ENCODE peak calls at places on chromosomes 4 and X, in six cellular contexts. S, O, X, R, F and B are unnamed samples.

GRCh38 chrX:134782796-134783195 is 124.5 kb upstream of the PLAC1 start:
- DNase-seq in R (no peak), X (no peak), O (peak), S (no peak), F (no peak), B (no peak)

GRCh38 chr4:47643845-47644244 is 158.8 kb downstream of the ATP10D start:
- DNase-seq in X (no peak), F (no peak), O (no peak), R (no peak), S (no peak), B (no peak)

GRCh38 chr4:113955411-113955810 is 24.0 kb downstream of the ARSJ start:
- DNase-seq in R (no peak), F (no peak), O (no peak), X (no peak), S (no peak), B (no peak)

GRCh38 chr4:103032575-103032974 is 13.1 kb upstream of the SLC9B1 start:
- DNase-seq in R (peak), O (peak), F (peak), X (peak), S (peak), B (no peak)

GRCh38 chrX:39248330-39248729 is 447.1 kb downstream of the MID1IP1 start:
- DNase-seq in S (no peak), F (no peak), X (no peak), O (no peak), R (no peak), B (no peak)

GRCh38 chr4:114040319-114041116 is 61.1 kb upstream of the ARSJ start:
- DNase-seq in R (no peak), S (no peak), X (no peak), F (no peak), O (peak), B (no peak)

GRCh38 chr4:169493164-169493524 is 119.2 kb downstream of the NEK1 start:
- DNase-seq in R (no peak), O (no peak), S (no peak), F (no peak), X (no peak), B (no peak)

GRCh38 chrX:16212436-16212835 is 45.2 kb downstream of the MAGEB17 start:
- DNase-seq in F (no peak), X (peak), S (no peak), R (peak), O (peak), B (peak)

GRCh38 chrX:115591856-115592842 is 31.2 kb downstream of the PLS3 start:
- DNase-seq in X (no peak), F (no peak), S (no peak), O (no peak), R (no peak), B (no peak)

GRCh38 chr4:76756416-76756815 is 141.5 kb downstream of the SOWAHB start:
- DNase-seq in R (no peak), X (no peak), S (no peak), F (no peak), O (no peak), B (no peak)

GRCh38 chrX:43655151-43655676 is 885 bp upstream of the MAOA start:
- DNase-seq in R (no peak), F (no peak), O (peak), S (no peak), X (no peak), B (no peak)

GRCh38 chr4:169115897-169116254 is 105.8 kb upstream of the CBR4 start:
- DNase-seq in S (no peak), F (no peak), X (peak), R (no peak), O (no peak), B (no peak)

GRCh38 chr4:54543088-54543795 is 114.5 kb upstream of the KIT start:
- DNase-seq in O (no peak), X (no peak), R (no peak), S (no peak), F (no peak), B (no peak)

GRCh38 chr4:155687380-155687982 is 20.8 kb downstream of the GUCY1A1 start:
- DNase-seq in S (no peak), R (no peak), X (no peak), F (no peak), O (peak), B (no peak)

GRCh38 chrX:119943185-119943988 is at the start of gene NKAP:
- DNase-seq in O (peak), F (peak), S (peak), R (peak), X (peak), B (peak)

GRCh38 chr4:141565379-141566089 is 70.8 kb upstream of the IL15 start:
- DNase-seq in O (no peak), R (peak), S (no peak), X (no peak), F (no peak), B (no peak)

GRCh38 chr4:165070560-165070959 is 16.9 kb downstream of the TRIM75 start:
- DNase-seq in X (no peak), O (no peak), S (no peak), F (no peak), R (no peak), B (no peak)

GRCh38 chr4:78922207-78922606 is 17.0 kb downstream of the PAQR3 start:
- DNase-seq in S (no peak), R (no peak), O (no peak), X (no peak), F (no peak), B (no peak)

GRCh38 chr4:18568600-18568999 is 547.0 kb upstream of the LCORL start:
- DNase-seq in S (no peak), O (no peak), R (no peak), F (no peak), X (no peak), B (peak)

GRCh38 chr4:236028-236427 is 69.2 kb downstream of the ZNF732 start:
- DNase-seq in X (no peak), S (no peak), O (no peak), F (no peak), R (no peak), B (no peak)
- TF ChIP-seq JUND in X (no peak), S (no peak), O (no peak), F (no peak), R (no peak), B (no peak)

GRCh38 chr4:83639849-83640493 is 104.1 kb downstream of the GPAT3 start:
- DNase-seq in F (no peak), X (peak), O (peak), S (peak), R (peak), B (peak)

GRCh38 chr4:83643036-83643435 is 107.1 kb downstream of the GPAT3 start:
- DNase-seq in F (no peak), R (no peak), O (no peak), X (no peak), S (no peak), B (no peak)

GRCh38 chr4:83646538-83646937 is 110.6 kb downstream of the GPAT3 start:
- DNase-seq in R (no peak), F (no peak), S (no peak), O (no peak), X (no peak), B (no peak)

DNA sequence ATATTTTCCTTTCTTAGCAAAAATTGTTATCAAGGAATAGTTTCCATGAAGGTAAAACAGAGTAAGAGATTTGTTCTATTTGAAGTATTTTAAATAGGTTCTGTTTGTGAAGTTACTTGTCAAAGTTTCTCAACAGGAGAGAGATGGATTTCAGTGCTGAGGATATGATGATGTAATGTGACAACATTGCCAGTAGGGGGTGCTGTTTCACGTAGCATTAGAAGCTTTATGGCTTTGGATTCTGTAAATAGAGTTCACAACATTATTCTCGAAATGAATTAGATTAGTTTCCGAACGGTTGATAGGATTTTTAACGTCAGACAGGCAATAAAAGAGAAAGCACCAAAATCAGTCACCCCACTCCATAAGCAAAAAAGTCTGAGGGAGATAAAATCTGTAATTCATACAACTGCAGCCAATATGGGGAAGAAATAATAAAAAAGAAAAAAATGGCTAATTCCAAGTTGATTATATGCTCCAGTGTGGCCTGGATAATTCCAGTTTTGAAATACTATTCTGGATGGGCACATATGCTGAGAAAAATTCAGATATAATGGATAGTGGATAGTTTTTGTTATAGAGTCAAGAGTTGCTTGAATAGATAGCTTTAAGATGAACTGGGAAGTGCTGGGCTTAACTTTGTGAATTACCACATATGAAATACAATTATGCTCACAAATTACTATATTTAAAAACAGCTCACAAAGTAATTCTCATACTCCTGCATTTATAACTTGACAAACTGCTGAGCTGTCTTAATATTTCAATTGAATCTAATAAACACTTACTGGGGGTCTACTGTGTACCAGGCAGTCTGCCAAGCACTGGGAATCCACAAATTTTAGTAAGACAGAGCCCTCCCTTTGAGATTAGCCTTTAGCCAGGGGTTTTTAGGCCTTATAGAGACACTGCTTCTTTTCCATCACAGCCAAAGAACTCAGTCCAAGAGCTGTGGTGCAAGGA is 109.0 kb downstream of the GPAT3 start:
- DNase-seq in O (peak), S (peak), F (no peak), X (peak), R (peak), B (no peak)
- TF ChIP-seq JUND in O (no peak), S (peak), F (peak), X (no peak), R (no peak), B (no peak)

GRCh38 chr4:117971406-117971805 is 62.9 kb upstream of the NDST3 start:
- DNase-seq in F (no peak), O (no peak), R (no peak), X (no peak), S (no peak), B (no peak)
- TF ChIP-seq JUND in F (no peak), O (no peak), R (no peak), X (no peak), S (no peak), B (no peak)

GRCh38 chr4:185831125-185831815 is 19.3 kb upstream of the SORBS2 start:
- DNase-seq in S (no peak), O (no peak), F (no peak), R (no peak), X (no peak), B (peak)
- TF ChIP-seq JUND in S (no peak), O (no peak), F (no peak), R (no peak), X (no peak), B (no peak)

GRCh38 chr4:65968873-65969272 is 298.6 kb upstream of the EPHA5 start:
- DNase-seq in S (no peak), X (no peak), O (no peak), F (no peak), R (peak), B (no peak)
- TF ChIP-seq JUND in S (no peak), X (no peak), O (no peak), F (no peak), R (no peak), B (no peak)

GRCh38 chr4:55574252-55574651 is 17.8 kb downstream of the PDCL2 start:
- DNase-seq in S (no peak), X (no peak), O (no peak), F (no peak), R (no peak), B (no peak)

DNA sequence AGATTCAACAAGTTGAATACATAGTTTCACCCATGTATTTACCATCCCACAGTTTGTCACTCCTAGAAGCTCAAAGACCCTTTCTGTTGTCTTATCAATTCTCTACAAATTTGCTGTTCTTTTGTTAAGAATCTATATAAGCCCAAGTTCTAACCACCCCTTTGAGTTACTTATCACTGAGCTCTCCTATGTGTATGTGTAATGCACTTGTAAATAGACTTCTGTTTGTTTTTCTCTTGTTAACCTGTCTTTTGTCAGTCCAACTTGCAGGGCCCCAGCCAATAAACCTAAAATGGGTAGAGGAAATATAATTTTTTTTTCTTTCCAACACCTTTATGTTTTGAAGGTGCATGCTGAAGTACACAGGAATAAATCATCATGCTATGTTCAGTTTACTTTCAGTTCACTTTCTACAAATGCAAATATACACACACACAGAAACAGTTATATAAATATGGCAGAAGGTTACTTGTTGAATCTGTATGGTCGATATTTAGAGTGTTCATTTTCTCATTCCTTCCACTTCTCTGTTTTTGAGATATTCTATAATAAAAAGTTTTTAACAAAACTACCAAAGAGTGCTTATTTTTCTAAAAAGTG is 22.3 kb upstream of the CLOCK start:
- DNase-seq in O (no peak), S (no peak), F (no peak), R (no peak), X (no peak), B (no peak)
- TF ChIP-seq JUND in O (no peak), S (no peak), F (no peak), R (no peak), X (no peak), B (no peak)

GRCh38 chr4:5469151-5469775 is 239.1 kb downstream of the EVC2 start:
- DNase-seq in X (no peak), R (peak), O (no peak), F (no peak), S (no peak), B (peak)
- TF ChIP-seq JUND in X (no peak), R (no peak), O (no peak), F (no peak), S (no peak), B (no peak)

DNA sequence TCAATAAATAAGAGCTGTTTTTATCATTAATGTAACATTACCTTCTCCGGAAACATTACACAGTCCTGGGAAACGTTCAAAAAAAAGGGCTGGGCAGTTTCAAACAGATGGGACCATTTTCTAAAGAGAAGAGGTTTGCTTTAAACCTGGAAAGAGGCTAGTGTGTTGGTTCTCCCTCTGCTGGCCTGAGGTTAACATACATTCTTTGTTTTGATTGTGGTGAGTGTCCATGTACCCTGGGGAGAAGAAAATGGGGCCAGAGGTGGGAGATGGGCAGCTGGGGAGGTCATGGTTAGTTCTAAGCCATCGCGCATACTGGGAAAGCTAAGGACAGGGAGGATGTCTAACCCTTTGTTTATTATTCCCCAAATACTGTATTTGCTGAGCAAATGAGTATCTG is 194.7 kb downstream of the CPEB2 start:
- DNase-seq in X (no peak), O (peak), S (peak), R (peak), F (no peak), B (peak)
- TF ChIP-seq JUND in X (no peak), O (no peak), S (no peak), R (no peak), F (no peak), B (no peak)